ENCODE peak calls at places on chromosome 3, in seven cellular contexts. K, O, D, C, W, N and F are unnamed samples.

GRCh38 chr3:102478160-102478559 is 43.3 kb downstream of the ZPLD1 start:
- DNase-seq in K (no peak), O (peak), D (no peak), C (no peak), W (no peak), N (no peak), F (peak)

GRCh38 chr3:157280786-157281185 is 120.8 kb upstream of the CCNL1 start:
- DNase-seq in K (no peak), O (no peak), D (no peak), C (no peak), W (no peak), N (no peak), F (no peak)

GRCh38 chr3:128505771-128506170 is 12.8 kb upstream of the GATA2 start:
- DNase-seq in K (no peak), O (no peak), D (no peak), C (peak), W (no peak), N (no peak), F (no peak)

GRCh38 chr3:186566772-186567071 is 417 bp downstream of the TBCCD1 start:
- DNase-seq in K (no peak), O (no peak), D (no peak), C (no peak), W (no peak), N (no peak), F (no peak)

GRCh38 chr3:177934001-177934891 is 602.0 kb upstream of the KCNMB2 start:
- DNase-seq in K (no peak), O (no peak), D (peak), C (no peak), W (no peak), N (no peak), F (no peak)

GRCh38 chr3:135229018-135229495 is 434.0 kb downstream of the EPHB1 start:
- DNase-seq in K (no peak), O (peak), D (no peak), C (no peak), W (no peak), N (peak), F (peak)

GRCh38 chr3:13824521-13825316 is 55.2 kb downstream of the WNT7A start:
- DNase-seq in K (no peak), O (no peak), D (no peak), C (no peak), W (no peak), N (no peak), F (no peak)

GRCh38 chr3:9172851-9173320 is 76.6 kb downstream of the SRGAP3 start:
- DNase-seq in K (no peak), O (no peak), D (no peak), C (no peak), W (no peak), N (no peak), F (no peak)

GRCh38 chr3:194808709-194809108 is 123.0 kb downstream of the FAM43A start:
- DNase-seq in K (no peak), O (no peak), D (peak), C (peak), W (no peak), N (no peak), F (no peak)

GRCh38 chr3:183946037-183946436 is 61.4 kb upstream of the PARL start:
- DNase-seq in K (no peak), O (no peak), D (no peak), C (no peak), W (no peak), N (no peak), F (no peak)

GRCh38 chr3:157868168-157868567 is 238.1 kb downstream of the SHOX2 start:
- DNase-seq in K (no peak), O (no peak), D (no peak), C (no peak), W (no peak), N (no peak), F (no peak)

GRCh38 chr3:123980539-123980938 is 11.4 kb downstream of the ROPN1 start:
- DNase-seq in K (no peak), O (no peak), D (no peak), C (no peak), W (no peak), N (no peak), F (no peak)

GRCh38 chr3:186986406-186986805 is 56.1 kb downstream of the ST6GAL1 start:
- DNase-seq in K (no peak), O (no peak), D (no peak), C (no peak), W (no peak), N (no peak), F (no peak)

GRCh38 chr3:134654031-134654430 is 3.2 kb upstream of the KY start:
- DNase-seq in K (no peak), O (no peak), D (no peak), C (no peak), W (no peak), N (no peak), F (no peak)

GRCh38 chr3:18988619-18989229 is 159.6 kb upstream of the KCNH8 start:
- DNase-seq in K (peak), O (peak), D (peak), C (peak), W (no peak), N (peak), F (peak)

GRCh38 chr3:111012388-111013248 is 59.0 kb upstream of the NECTIN3 start:
- DNase-seq in K (peak), O (no peak), D (peak), C (peak), W (no peak), N (no peak), F (no peak)

GRCh38 chr3:122858373-122858772 is 63.5 kb downstream of the SLC49A4 start:
- DNase-seq in K (no peak), O (no peak), D (peak), C (peak), W (no peak), N (no peak), F (no peak)

GRCh38 chr3:109773006-109773405 is 435.7 kb upstream of the DPPA4 start:
- DNase-seq in K (no peak), O (no peak), D (no peak), C (no peak), W (no peak), N (no peak), F (no peak)

GRCh38 chr3:54830658-54831057 is 97.2 kb downstream of the LRTM1 start:
- DNase-seq in K (no peak), O (no peak), D (peak), C (peak), W (no peak), N (peak), F (peak)

GRCh38 chr3:188294113-188294512 is 140.2 kb downstream of the LPP start:
- DNase-seq in K (no peak), O (no peak), D (no peak), C (no peak), W (no peak), N (no peak), F (no peak)

GRCh38 chr3:126510323-126510910 is 7.2 kb downstream of the UROC1 start:
- DNase-seq in K (no peak), O (no peak), D (no peak), C (no peak), W (no peak), N (no peak), F (no peak)

GRCh38 chr3:40306336-40306735 is 3.2 kb upstream of the EIF1B start:
- DNase-seq in K (no peak), O (no peak), D (no peak), C (no peak), W (no peak), N (no peak), F (no peak)

GRCh38 chr3:140602781-140603180 is 75.1 kb upstream of the TRIM42 start:
- DNase-seq in K (no peak), O (no peak), D (no peak), C (peak), W (no peak), N (no peak), F (no peak)

GRCh38 chr3:111151438-111151837 is 79.8 kb downstream of the NECTIN3 start:
- DNase-seq in K (no peak), O (no peak), D (peak), C (peak), W (no peak), N (no peak), F (no peak)

GRCh38 chr3:25940935-25941334 is 151.0 kb downstream of the OXSM start:
- DNase-seq in K (no peak), O (no peak), D (no peak), C (no peak), W (no peak), N (no peak), F (no peak)

GRCh38 chr3:42117175-42118008 is 26.2 kb downstream of the TRAK1 start:
- DNase-seq in K (peak), O (no peak), D (peak), C (no peak), W (no peak), N (no peak), F (peak)